ENCODE peak calls at places on chromosomes 13 and 19, in four cellular contexts. G, S, B and N are unnamed samples.

GRCh38 chr19:45643927-45644771 is 5.0 kb upstream of the EML2 start:
- DNase-seq in G (no peak), S (no peak), B (no peak), N (peak; percentile 13)

GRCh38 chr19:17183858-17184271 is 31.3 kb upstream of the USE1 start:
- DNase-seq in G (no peak), B (no peak), S (no peak), N (no peak)

GRCh38 chr19:17260842-17261325 is 3.7 kb downstream of the USHBP1 start:
- DNase-seq in G (peak; percentile 76), S (peak; percentile 88), B (peak; percentile 11), N (peak; percentile 76)

GRCh38 chr13:112254061-112254818 is 121.9 kb upstream of the SPACA7 start:
- DNase-seq in B (no peak), G (no peak), S (no peak), N (no peak)

GRCh38 chr13:30318026-30318425 is 10.7 kb upstream of the KATNAL1 start:
- DNase-seq in B (no peak), G (no peak), S (no peak), N (no peak)

GRCh38 chr19:51948979-51949378 is 21.7 kb downstream of the ZNF613 start:
- DNase-seq in S (no peak), G (no peak), B (no peak), N (no peak)

GRCh38 chr13:30735025-30735967 is at the start of gene ALOX5AP:
- DNase-seq in B (no peak), S (no peak), G (no peak), N (no peak)

GRCh38 chr13:33352520-33352919 is 67.0 kb upstream of the STARD13 start:
- DNase-seq in S (no peak), B (no peak), G (no peak), N (peak; percentile 65)

GRCh38 chr13:23044906-23045305 is 135.9 kb upstream of the SGCG start:
- DNase-seq in G (no peak), S (no peak), B (no peak), N (no peak)

GRCh38 chr13:110705356-110705825 is 525 bp downstream of the CARS2 start:
- DNase-seq in G (no peak), B (no peak), S (no peak), N (no peak)

GRCh38 chr19:10776900-10777650 is 58.9 kb downstream of the TMED1 start:
- DNase-seq in S (no peak), G (no peak), B (no peak), N (no peak)

GRCh38 chr13:53513199-53513598 is 484.6 kb downstream of the OLFM4 start:
- DNase-seq in B (no peak), S (no peak), G (no peak), N (no peak)

GRCh38 chr19:2495651-2496316 is 19.9 kb downstream of the GADD45B start:
- DNase-seq in B (no peak), G (peak; percentile 38), S (no peak), N (no peak)

GRCh38 chr13:99895428-99895998 is 76.1 kb downstream of the ZIC5 start:
- DNase-seq in G (no peak), S (no peak), B (no peak), N (no peak)

GRCh38 chr13:27425151-27425917 is 915 bp downstream of the GTF3A start:
- DNase-seq in S (no peak), B (no peak), G (no peak), N (no peak)

GRCh38 chr19:36686365-36687213 is 823 bp upstream of the ZNF567 start:
- DNase-seq in G (peak; percentile 17), B (no peak), S (no peak), N (peak; percentile 47)

GRCh38 chr13:19862511-19863313 is 737 bp downstream of the ZMYM5 start:
- DNase-seq in S (peak; percentile 21), B (peak; percentile 23), G (peak; percentile 31), N (peak; percentile 52)

GRCh38 chr19:35710784-35711723 is 6.7 kb downstream of the ZBTB32 start:
- DNase-seq in B (no peak), G (no peak), S (no peak), N (no peak)

GRCh38 chr13:28652002-28652401 is 6.9 kb upstream of the POMP start:
- DNase-seq in B (no peak), G (no peak), S (no peak), N (no peak)

GRCh38 chr13:71477735-71478134 is 389.3 kb downstream of the DACH1 start:
- DNase-seq in G (no peak), B (no peak), S (no peak), N (no peak)

GRCh38 chr19:47273313-47274070 is 1.2 kb upstream of the INAFM1 start:
- DNase-seq in B (peak; percentile 77), G (peak; percentile 92), S (peak; percentile 84), N (peak; percentile 68)

GRCh38 chr19:3225677-3226093 is 1.2 kb downstream of the CELF5 start:
- DNase-seq in S (no peak), B (no peak), G (no peak), N (no peak)

GRCh38 chr19:16684216-16684615 is 23.3 kb downstream of the TMEM38A start:
- DNase-seq in G (no peak), S (no peak), B (no peak), N (no peak)

GRCh38 chr19:50361290-50362029 is 4.0 kb downstream of the NAPSA start:
- DNase-seq in B (no peak), G (no peak), S (no peak), N (no peak)

GRCh38 chr19:5147971-5148793 is 179.3 kb downstream of the KDM4B start:
- DNase-seq in S (no peak), G (no peak), B (no peak), N (no peak)

GRCh38 chr13:64130170-64130569 is 2714.5 kb upstream of the PCDH20 start:
- DNase-seq in G (no peak), S (no peak), B (no peak), N (no peak)

GRCh38 chr19:17985037-17985818 is 18.3 kb downstream of the KCNN1 start:
- DNase-seq in G (no peak), S (no peak), B (no peak), N (no peak)